ENCODE peak calls at places on chromosomes 1 and 21, in seven cellular contexts. One of them, this sample, is unnamed.

GRCh38 chr1:32501865-32502264 is 37.0 kb downstream of the ZBTB8B start:
- DNase-seq in stomach: no peak
- DNase-seq in vagina: peak; percentile 91
- DNase-seq in transverse colon: no peak
- DNase-seq in K562: no peak
- DNase-seq in upper lobe of left lung: peak; percentile 65
- DNase-seq in esophagus muscularis mucosa: no peak
- DNase-seq in this sample: peak; percentile 90

GRCh38 chr1:174999926-175000696 is at the start of gene CACYBP:
- DNase-seq in upper lobe of left lung: peak; percentile 99
- DNase-seq in K562: peak; percentile 51
- DNase-seq in transverse colon: no peak
- DNase-seq in vagina: peak; percentile 93
- DNase-seq in stomach: peak; percentile 38
- DNase-seq in esophagus muscularis mucosa: peak; percentile 92
- DNase-seq in this sample: peak; percentile 32

GRCh38 chr1:35768350-35769187 is 1.2 kb downstream of the CLSPN start:
- DNase-seq in upper lobe of left lung: no peak
- DNase-seq in transverse colon: no peak
- DNase-seq in stomach: no peak
- DNase-seq in esophagus muscularis mucosa: no peak
- DNase-seq in vagina: no peak
- DNase-seq in K562: peak; percentile 31
- DNase-seq in this sample: no peak

GRCh38 chr1:81738902-81739301 is 61.8 kb upstream of the ADGRL2 start:
- DNase-seq in K562: no peak
- DNase-seq in esophagus muscularis mucosa: no peak
- DNase-seq in vagina: no peak
- DNase-seq in upper lobe of left lung: no peak
- DNase-seq in stomach: no peak
- DNase-seq in transverse colon: no peak
- DNase-seq in this sample: no peak

GRCh38 chr1:1304331-1305299 is 3.1 kb downstream of the ACAP3 start:
- DNase-seq in transverse colon: peak; percentile 78
- DNase-seq in vagina: no peak
- DNase-seq in K562: peak; percentile 56
- DNase-seq in upper lobe of left lung: peak; percentile 81
- DNase-seq in stomach: peak; percentile 51
- DNase-seq in esophagus muscularis mucosa: peak; percentile 96
- DNase-seq in this sample: peak; percentile 69

GRCh38 chr21:44699502-44700001 is 2.6 kb downstream of the KRTAP10-12 start:
- DNase-seq in transverse colon: no peak
- DNase-seq in stomach: no peak
- DNase-seq in vagina: peak; percentile 58
- DNase-seq in K562: no peak
- DNase-seq in esophagus muscularis mucosa: peak; percentile 47
- DNase-seq in upper lobe of left lung: peak; percentile 50
- DNase-seq in this sample: no peak

GRCh38 chr1:31703431-31704260 is at the start of gene COL16A1:
- DNase-seq in esophagus muscularis mucosa: no peak
- DNase-seq in K562: peak; percentile 36
- DNase-seq in vagina: no peak
- DNase-seq in stomach: peak; percentile 80
- DNase-seq in upper lobe of left lung: peak; percentile 90
- DNase-seq in transverse colon: peak; percentile 63
- DNase-seq in this sample: peak; percentile 53

GRCh38 chr1:182601416-182601786 is 2.8 kb downstream of the RGS16 start:
- DNase-seq in vagina: no peak
- DNase-seq in stomach: peak; percentile 76
- DNase-seq in esophagus muscularis mucosa: no peak
- DNase-seq in upper lobe of left lung: no peak
- DNase-seq in transverse colon: peak; percentile 61
- DNase-seq in K562: peak; percentile 80
- DNase-seq in this sample: peak; percentile 63

GRCh38 chr1:219794085-219794743 is 134.1 kb downstream of the SLC30A10 start:
- DNase-seq in K562: no peak
- DNase-seq in stomach: no peak
- DNase-seq in upper lobe of left lung: no peak
- DNase-seq in vagina: no peak
- DNase-seq in esophagus muscularis mucosa: peak; percentile 82
- DNase-seq in transverse colon: no peak
- DNase-seq in this sample: no peak

GRCh38 chr1:241579434-241579833 is 47.3 kb downstream of the KMO start:
- DNase-seq in transverse colon: no peak
- DNase-seq in esophagus muscularis mucosa: no peak
- DNase-seq in vagina: no peak
- DNase-seq in K562: no peak
- DNase-seq in upper lobe of left lung: no peak
- DNase-seq in stomach: no peak
- DNase-seq in this sample: no peak

GRCh38 chr1:22204989-22205913 is 62.4 kb upstream of the WNT4 start:
- DNase-seq in stomach: peak; percentile 73
- DNase-seq in upper lobe of left lung: peak; percentile 33
- DNase-seq in transverse colon: no peak
- DNase-seq in esophagus muscularis mucosa: no peak
- DNase-seq in K562: no peak
- DNase-seq in vagina: no peak
- DNase-seq in this sample: peak; percentile 76

GRCh38 chr1:2530501-2531361 is 668 bp upstream of the HES5 start:
- DNase-seq in K562: no peak
- DNase-seq in vagina: no peak
- DNase-seq in upper lobe of left lung: peak; percentile 77
- DNase-seq in stomach: peak; percentile 76
- DNase-seq in transverse colon: peak; percentile 59
- DNase-seq in esophagus muscularis mucosa: no peak
- DNase-seq in this sample: peak; percentile 63
- H3K4me3 ChIP-seq in K562: no peak overlapping the region
- H3K4me3 ChIP-seq in vagina: no peak overlapping the region
- H3K4me3 ChIP-seq in upper lobe of left lung: no peak overlapping the region
- H3K4me3 ChIP-seq in stomach: peak overlapping the region; percentile 35
- H3K4me3 ChIP-seq in transverse colon: peak overlapping the region; percentile 20
- H3K4me3 ChIP-seq in esophagus muscularis mucosa: peak overlapping the region; percentile 45
- H3K4me3 ChIP-seq in this sample: no peak overlapping the region

DNA sequence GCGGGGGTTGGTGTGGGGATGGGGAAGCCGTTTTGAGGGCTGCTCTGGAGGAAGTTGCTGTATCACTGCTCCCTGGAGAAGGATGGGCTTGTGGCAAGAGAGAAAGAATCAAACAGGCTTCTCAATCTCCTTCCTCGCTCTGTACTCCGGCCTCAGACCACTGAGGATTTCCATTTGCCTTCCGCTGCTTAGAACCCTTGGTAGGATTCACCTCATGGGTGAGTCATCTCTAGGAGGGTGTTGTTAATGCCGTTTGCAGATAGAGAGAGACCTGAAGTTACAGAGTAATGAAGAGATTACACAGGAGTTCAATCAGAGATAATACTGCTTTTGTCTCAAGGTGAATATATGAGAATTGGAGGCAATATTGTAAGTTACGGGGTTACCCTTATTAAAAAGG is 15.3 kb downstream of the SLC35F3 start:
- DNase-seq in upper lobe of left lung: no peak
- DNase-seq in esophagus muscularis mucosa: no peak
- DNase-seq in transverse colon: no peak
- DNase-seq in K562: no peak
- DNase-seq in stomach: no peak
- DNase-seq in vagina: no peak
- DNase-seq in this sample: no peak
- TF ChIP-seq POLR2A in upper lobe of left lung: no peak
- TF ChIP-seq POLR2A in esophagus muscularis mucosa: no peak
- TF ChIP-seq POLR2A in transverse colon: no peak
- TF ChIP-seq POLR2A in K562: no peak
- TF ChIP-seq POLR2A in stomach: no peak
- TF ChIP-seq POLR2A in vagina: no peak
- TF ChIP-seq POLR2A in this sample: no peak

GRCh38 chr1:187300093-187300492 is 471.3 kb downstream of the PLA2G4A start:
- DNase-seq in upper lobe of left lung: no peak
- DNase-seq in esophagus muscularis mucosa: no peak
- DNase-seq in stomach: no peak
- DNase-seq in K562: no peak
- DNase-seq in transverse colon: no peak
- DNase-seq in vagina: no peak
- DNase-seq in this sample: no peak

DNA sequence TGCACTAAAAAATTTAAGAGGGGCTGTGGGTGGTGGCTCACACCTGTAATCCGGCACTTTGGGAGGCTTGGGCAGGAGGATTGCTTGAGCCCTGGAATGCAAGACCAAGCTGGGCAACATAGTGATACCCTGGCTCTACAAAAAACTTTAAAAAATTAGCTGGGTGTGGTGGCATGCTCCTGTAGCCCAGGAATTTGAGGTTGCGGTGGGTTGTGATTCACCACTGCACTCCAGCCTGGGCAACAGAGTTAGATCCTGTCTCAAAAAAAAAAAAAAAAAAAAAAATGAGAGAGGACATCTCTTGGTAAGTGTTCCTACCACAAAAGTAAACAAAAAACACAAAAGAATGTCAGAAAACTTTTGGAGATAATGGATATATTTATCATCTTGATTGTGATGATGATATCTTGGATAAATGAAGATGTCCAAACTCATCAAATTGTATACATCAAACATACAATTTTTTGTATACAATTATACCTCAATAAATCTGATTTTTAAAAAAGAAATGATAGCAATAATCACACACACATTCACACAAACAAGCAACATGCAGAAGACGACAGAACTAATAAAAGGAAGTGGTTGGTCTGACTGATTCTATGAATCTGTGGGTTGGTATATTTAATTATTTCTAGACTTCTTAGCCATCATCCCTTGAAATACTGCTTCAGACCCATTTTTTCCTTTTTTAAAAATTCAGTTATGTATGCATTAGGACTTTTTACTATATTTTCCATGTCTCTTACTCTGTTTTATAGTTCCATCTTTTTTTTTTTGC is 465.9 kb downstream of the PLA2G4A start:
- DNase-seq in stomach: no peak
- DNase-seq in esophagus muscularis mucosa: no peak
- DNase-seq in vagina: no peak
- DNase-seq in transverse colon: no peak
- DNase-seq in upper lobe of left lung: no peak
- DNase-seq in K562: no peak
- DNase-seq in this sample: no peak
- TF ChIP-seq POLR2AphosphoS5 in stomach: no peak
- TF ChIP-seq POLR2AphosphoS5 in esophagus muscularis mucosa: no peak
- TF ChIP-seq POLR2AphosphoS5 in vagina: no peak
- TF ChIP-seq POLR2AphosphoS5 in transverse colon: no peak
- TF ChIP-seq POLR2AphosphoS5 in upper lobe of left lung: no peak
- TF ChIP-seq POLR2AphosphoS5 in K562: no peak
- TF ChIP-seq POLR2AphosphoS5 in this sample: no peak

GRCh38 chr1:26162220-26162703 is 3.4 kb downstream of the FAM110D start:
- DNase-seq in vagina: no peak
- DNase-seq in upper lobe of left lung: no peak
- DNase-seq in esophagus muscularis mucosa: no peak
- DNase-seq in transverse colon: no peak
- DNase-seq in stomach: no peak
- DNase-seq in K562: no peak
- DNase-seq in this sample: no peak

GRCh38 chr1:26161408-26162219 is 2.7 kb downstream of the FAM110D start:
- DNase-seq in esophagus muscularis mucosa: no peak
- DNase-seq in vagina: no peak
- DNase-seq in upper lobe of left lung: peak; percentile 94
- DNase-seq in stomach: peak; percentile 55
- DNase-seq in K562: peak; percentile 92
- DNase-seq in transverse colon: peak; percentile 49
- DNase-seq in this sample: no peak

GRCh38 chr1:26159113-26160039 is 497 bp downstream of the FAM110D start:
- DNase-seq in K562: peak; percentile 22
- DNase-seq in stomach: no peak
- DNase-seq in upper lobe of left lung: no peak
- DNase-seq in transverse colon: no peak
- DNase-seq in esophagus muscularis mucosa: no peak
- DNase-seq in vagina: no peak
- DNase-seq in this sample: no peak

GRCh38 chr1:26158271-26159112 is at the start of gene FAM110D:
- DNase-seq in esophagus muscularis mucosa: no peak
- DNase-seq in K562: peak; percentile 13
- DNase-seq in transverse colon: no peak
- DNase-seq in stomach: no peak
- DNase-seq in upper lobe of left lung: no peak
- DNase-seq in vagina: no peak
- DNase-seq in this sample: no peak

GRCh38 chr1:26160527-26161407 is 1.9 kb downstream of the FAM110D start:
- DNase-seq in vagina: no peak
- DNase-seq in stomach: no peak
- DNase-seq in upper lobe of left lung: no peak
- DNase-seq in esophagus muscularis mucosa: no peak
- DNase-seq in transverse colon: no peak
- DNase-seq in K562: no peak
- DNase-seq in this sample: no peak
- H3K4me3 ChIP-seq in vagina: peak overlapping the region; percentile 41
- H3K4me3 ChIP-seq in stomach: peak overlapping the region; percentile 55
- H3K4me3 ChIP-seq in upper lobe of left lung: peak overlapping the region; percentile 18
- H3K4me3 ChIP-seq in esophagus muscularis mucosa: peak overlapping the region; percentile 54
- H3K4me3 ChIP-seq in transverse colon: peak overlapping the region; percentile 50
- H3K4me3 ChIP-seq in K562: peak overlapping the region; percentile 43
- H3K4me3 ChIP-seq in this sample: peak overlapping the region; percentile 45

DNA sequence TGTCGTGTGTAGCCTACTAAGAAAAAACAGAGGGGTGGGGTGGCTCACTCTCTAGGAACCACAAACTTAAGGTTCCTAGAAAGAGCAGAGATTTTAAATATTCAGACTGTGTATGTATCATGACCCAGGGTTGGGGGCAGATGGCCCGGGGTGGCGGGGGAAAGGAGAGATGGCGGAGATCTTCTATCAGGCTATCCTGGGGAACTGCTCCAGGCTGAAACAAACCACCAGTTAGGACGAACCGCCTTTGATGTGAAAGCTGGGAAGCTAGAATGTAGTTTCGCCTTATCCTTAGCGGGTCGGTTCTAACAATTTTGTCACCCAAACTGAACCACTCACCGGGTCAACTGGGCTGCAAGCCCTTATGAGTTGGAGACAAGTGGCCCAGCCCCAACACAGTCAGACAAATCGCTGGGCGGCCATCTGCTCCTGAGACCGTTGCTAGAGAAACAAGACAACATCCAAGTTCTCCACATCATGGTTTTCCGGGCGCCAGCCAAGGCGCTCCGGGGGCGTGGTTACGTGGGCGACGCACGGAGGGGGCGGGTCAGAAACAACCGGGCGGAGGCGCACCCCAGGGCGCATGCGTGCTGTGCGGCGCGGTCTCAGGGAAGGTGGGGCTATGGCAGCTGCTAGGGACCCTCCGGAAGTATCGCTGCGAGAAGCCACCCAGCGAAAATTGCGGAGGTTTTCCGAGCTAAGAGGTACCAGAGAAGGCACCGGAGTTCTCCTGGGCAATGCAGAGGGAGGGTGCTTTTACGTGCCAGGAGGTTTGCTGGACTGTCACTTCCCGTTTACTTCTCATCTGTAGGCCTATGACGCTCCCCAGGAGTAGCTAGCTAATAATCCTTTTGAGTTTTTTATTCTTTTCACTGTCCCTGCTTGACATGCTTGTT is at the start of the genes FPGT and LRRIQ3:
- DNase-seq in transverse colon: peak; percentile 96
- DNase-seq in K562: peak; percentile 96
- DNase-seq in stomach: peak; percentile 94
- DNase-seq in upper lobe of left lung: peak; percentile 99
- DNase-seq in esophagus muscularis mucosa: peak; percentile 98
- DNase-seq in vagina: peak; percentile 94
- DNase-seq in this sample: peak; percentile 87
- TF ChIP-seq POLR2A in transverse colon: peak; percentile 84
- TF ChIP-seq POLR2A in K562: peak; percentile 86
- TF ChIP-seq POLR2A in stomach: no peak
- TF ChIP-seq POLR2A in upper lobe of left lung: no peak
- TF ChIP-seq POLR2A in esophagus muscularis mucosa: peak; percentile 40
- TF ChIP-seq POLR2A in vagina: no peak
- TF ChIP-seq POLR2A in this sample: peak; percentile 58

This sample was measured in prostate gland.